ENCODE peak calls at places on chromosomes 2 and 18, in four cellular contexts. E, O, J and P are unnamed samples.

GRCh38 chr2:126860395-126860794 is 38.3 kb upstream of the TEX51 start:
- DNase-seq in E (no peak), O (no peak), J (no peak), P (no peak)

GRCh38 chr2:210623506-210623905 is 67.1 kb downstream of the CPS1 start:
- DNase-seq in E (no peak), O (no peak), J (no peak), P (no peak)

GRCh38 chr2:68043719-68044498 is 18.9 kb downstream of the C1D start:
- DNase-seq in E (no peak), O (peak), J (peak), P (no peak)

GRCh38 chr2:13003500-13003899 is 286.8 kb downstream of the TRIB2 start:
- DNase-seq in E (no peak), O (no peak), J (no peak), P (no peak)

GRCh38 chr18:12516049-12516677 is 108.4 kb downstream of the PRELID3A start:
- DNase-seq in E (no peak), O (no peak), J (no peak), P (no peak)

GRCh38 chr2:47819834-47820233 is 36.9 kb downstream of the MSH6 start:
- DNase-seq in E (no peak), O (no peak), J (no peak), P (no peak)

GRCh38 chr2:70643715-70644114 is 90.1 kb upstream of the TGFA start:
- DNase-seq in E (no peak), O (peak), J (no peak), P (peak)

GRCh38 chr2:121200011-121200347 is 85.0 kb downstream of the TFCP2L1 start:
- DNase-seq in E (no peak), O (no peak), J (no peak), P (no peak)

GRCh38 chr2:221629478-221629877 is 57.4 kb upstream of the EPHA4 start:
- DNase-seq in E (no peak), O (peak), J (peak), P (no peak)

GRCh38 chr2:211033765-211034164 is 477.4 kb downstream of the CPS1 start:
- DNase-seq in E (no peak), O (peak), J (no peak), P (no peak)

GRCh38 chr2:149365826-149366583 is 35.6 kb downstream of the LYPD6 start:
- DNase-seq in E (no peak), O (peak), J (peak), P (no peak)

GRCh38 chr2:169095631-169096105 is 26.3 kb downstream of the DHRS9 start:
- DNase-seq in E (no peak), O (peak), J (peak), P (no peak)

GRCh38 chr18:76522104-76522503 is 27.1 kb upstream of the ZNF516 start:
- DNase-seq in E (no peak), O (no peak), J (no peak), P (no peak)

GRCh38 chr2:126766897-126767296 is 110.9 kb downstream of the GYPC start:
- DNase-seq in E (no peak), O (no peak), J (no peak), P (no peak)

GRCh38 chr2:56133441-56133840 is 50.3 kb upstream of the CCDC85A start:
- DNase-seq in E (no peak), O (no peak), J (no peak), P (no peak)

GRCh38 chr2:212327171-212327809 is 211.3 kb downstream of the ERBB4 start:
- DNase-seq in E (no peak), O (no peak), J (no peak), P (no peak)

GRCh38 chr2:16960579-16960978 is 294.9 kb upstream of the CYRIA start:
- DNase-seq in E (no peak), O (no peak), J (no peak), P (no peak)

GRCh38 chr2:100107911-100108647 is 34.3 kb downstream of the AFF3 start:
- DNase-seq in E (no peak), O (no peak), J (no peak), P (no peak)

GRCh38 chr2:137467246-137467862 is 496.9 kb upstream of the HNMT start:
- DNase-seq in E (no peak), O (peak), J (peak), P (peak)

GRCh38 chr2:32068-32467 is 14.2 kb downstream of the FAM110C start:
- DNase-seq in E (peak), O (no peak), J (no peak), P (no peak)

GRCh38 chr2:136212426-136213378 is 94.8 kb upstream of the CXCR4 start:
- DNase-seq in E (peak), O (no peak), J (no peak), P (no peak)

GRCh38 chr18:424071-424868 is 76.2 kb downstream of the COLEC12 start:
- DNase-seq in E (no peak), O (no peak), J (peak), P (no peak)

GRCh38 chr2:219701847-219702634 is 74.6 kb downstream of the SLC4A3 start:
- DNase-seq in E (no peak), O (peak), J (peak), P (no peak)

GRCh38 chr18:2961828-2962227 is 51.1 kb downstream of the LPIN2 start:
- DNase-seq in E (no peak), O (no peak), J (peak), P (no peak)

GRCh38 chr2:10964076-10964812 is 52.5 kb downstream of the KCNF1 start:
- DNase-seq in E (no peak), O (no peak), J (peak), P (no peak)

GRCh38 chr2:30784682-30785081 is 22.6 kb downstream of the CAPN13 start:
- DNase-seq in E (no peak), O (no peak), J (no peak), P (no peak)

GRCh38 chr2:46796031-46796430 is 119.6 kb downstream of the MCFD2 start:
- DNase-seq in E (no peak), O (no peak), J (no peak), P (no peak)

GRCh38 chr2:169683054-169683424 is 11.2 kb downstream of the CFAP210 start:
- DNase-seq in E (peak), O (peak), J (no peak), P (no peak)